ENCODE peak calls at places on chromosomes 2 and 18, in five cellular contexts. Q is thoracic aorta, G is upper lobe of right lung, K is HT-29, B is A172. D is an unnamed sample.

GRCh38 chr2:60550151-60550983 is 3.1 kb downstream of the BCL11A start:
- DNase-seq in Q (no peak), G (peak), K (peak), B (peak), D (peak)

GRCh38 chr2:21118302-21118920 is 5.4 kb upstream of the TDRD15 start:
- DNase-seq in Q (no peak), G (no peak), K (peak), B (peak), D (no peak)

GRCh38 chr2:30692829-30693265 is 114.4 kb downstream of the CAPN13 start:
- DNase-seq in Q (no peak), G (no peak), K (no peak), B (no peak), D (no peak)

GRCh38 chr2:98460573-98461560 is 16.2 kb downstream of the INPP4A start:
- DNase-seq in Q (no peak), G (no peak), K (no peak), B (no peak), D (peak)

GRCh38 chr2:158144914-158145625 is 43.4 kb downstream of the UPP2 start:
- DNase-seq in Q (no peak), G (no peak), K (no peak), B (no peak), D (no peak)

GRCh38 chr2:229920011-229920781 is 1.6 kb downstream of the TRIP12 start:
- DNase-seq in Q (no peak), G (no peak), K (no peak), B (no peak), D (peak)

GRCh38 chr2:221502270-221502973 is 69.7 kb downstream of the EPHA4 start:
- DNase-seq in Q (no peak), G (no peak), K (no peak), B (peak), D (no peak)

GRCh38 chr2:61660511-61661388 is 122.6 kb upstream of the XPO1 start:
- DNase-seq in Q (no peak), G (no peak), K (peak), B (no peak), D (no peak)

GRCh38 chr2:109632158-109632789 is 18.1 kb downstream of the SOWAHC start:
- DNase-seq in Q (no peak), G (no peak), K (peak), B (no peak), D (peak)

GRCh38 chr2:239186516-239186915 is 214.3 kb downstream of the HDAC4 start:
- DNase-seq in Q (no peak), G (peak), K (no peak), B (no peak), D (no peak)

GRCh38 chr2:113930448-113930847 is 40.6 kb downstream of the ACTR3 start:
- DNase-seq in Q (no peak), G (no peak), K (no peak), B (no peak), D (no peak)

GRCh38 chr2:185583058-185583816 is 155.4 kb upstream of the FSIP2 start:
- DNase-seq in Q (no peak), G (no peak), K (peak), B (peak), D (no peak)

GRCh38 chr2:231689509-231689893 is 18.8 kb upstream of the PTMA start:
- DNase-seq in Q (no peak), G (no peak), K (no peak), B (no peak), D (no peak)

GRCh38 chr2:105134076-105134475 is 96.2 kb downstream of the MRPS9 start:
- DNase-seq in Q (no peak), G (no peak), K (no peak), B (peak), D (no peak)

GRCh38 chr18:66724664-66725356 is 120.9 kb upstream of the CDH19 start:
- DNase-seq in Q (no peak), G (no peak), K (peak), B (no peak), D (peak)